ENCODE peak calls at places on chromosomes 1 and 21, in four cellular contexts. N is pancreas; S is body of pancreas; W is effector memory CD4-positive, alpha-beta T cell. E is an unnamed sample.

GRCh38 chr1:209063816-209064664 is 519.5 kb upstream of the CAMK1G start:
- DNase-seq in S (no peak), W (no peak), N (no peak), E (no peak)

GRCh38 chr1:29468501-29468900 is 232.2 kb downstream of the PTPRU start:
- DNase-seq in N (no peak), S (no peak), W (no peak), E (no peak)

GRCh38 chr1:156600733-156601121 is 552 bp downstream of the GPATCH4 start:
- DNase-seq in W (no peak), N (no peak), S (no peak), E (no peak)

GRCh38 chr1:188769936-188770335 is 1707.7 kb downstream of the BRINP3 start:
- DNase-seq in W (no peak), S (no peak), N (no peak), E (no peak)

GRCh38 chr1:94385354-94385947 is 32.7 kb upstream of the ABCD3 start:
- DNase-seq in S (peak; percentile 13), W (no peak), N (no peak), E (no peak)

GRCh38 chr1:25544243-25544764 is 898 bp downstream of the LDLRAP1 start:
- DNase-seq in W (no peak), N (peak; percentile 84), S (peak; percentile 87), E (no peak)

GRCh38 chr1:94633051-94633450 is 91.5 kb upstream of the F3 start:
- DNase-seq in W (no peak), N (no peak), S (no peak), E (no peak)

GRCh38 chr21:20721151-20721550 is 277.1 kb upstream of the NCAM2 start:
- DNase-seq in N (no peak), W (no peak), S (no peak), E (no peak)

GRCh38 chr1:204591473-204592090 is 75.4 kb downstream of the MDM4 start:
- DNase-seq in S (no peak), W (no peak), N (no peak), E (no peak)

GRCh38 chr1:247482747-247483146 is 24.8 kb upstream of the OR2B11 start:
- DNase-seq in S (no peak), W (no peak), N (no peak), E (no peak)

GRCh38 chr21:26900980-26901379 is 55.8 kb upstream of the ADAMTS1 start:
- DNase-seq in S (peak; percentile 44), W (no peak), N (peak; percentile 12), E (no peak)

GRCh38 chr1:34049477-34049876 is 115.6 kb downstream of the CSMD2 start:
- DNase-seq in W (no peak), N (no peak), S (no peak), E (no peak)

GRCh38 chr1:201737350-201738060 is 91.5 kb upstream of the IPO9 start:
- DNase-seq in W (no peak), S (no peak), N (no peak), E (no peak)

GRCh38 chr1:87120779-87121178 is 206.3 kb downstream of the HS2ST1 start:
- DNase-seq in S (no peak), N (no peak), W (no peak), E (no peak)

GRCh38 chr1:24714859-24715520 is 30.3 kb upstream of the CLIC4 start:
- DNase-seq in N (no peak), W (no peak), S (no peak), E (no peak)

GRCh38 chr1:202661136-202661845 is 49.0 kb downstream of the SYT2 start:
- DNase-seq in W (no peak), S (peak; percentile 9), N (no peak), E (no peak)

GRCh38 chr1:45009296-45009865 is 1.7 kb downstream of the HECTD3 start:
- DNase-seq in W (no peak), S (no peak), N (no peak), E (no peak)

GRCh38 chr1:15837931-15838330 is 9.6 kb upstream of the SPEN start:
- DNase-seq in S (no peak), N (no peak), W (no peak), E (no peak)

GRCh38 chr1:1084372-1085170 is 10.5 kb upstream of the RNF223 start:
- DNase-seq in S (no peak), N (no peak), W (no peak), E (peak; percentile 74)

GRCh38 chr1:216330262-216330661 is 93.0 kb downstream of the USH2A start:
- DNase-seq in N (no peak), W (no peak), S (no peak), E (no peak)

GRCh38 chr1:4172659-4173599 is 272.9 kb upstream of the C1orf174 start:
- DNase-seq in N (no peak), S (peak; percentile 15), W (no peak), E (no peak)

GRCh38 chr1:92016720-92017316 is 13.0 kb upstream of the EPHX4 start:
- DNase-seq in S (no peak), N (no peak), W (no peak), E (no peak)

GRCh38 chr1:92013923-92014322 is 15.9 kb upstream of the EPHX4 start:
- DNase-seq in W (no peak), S (no peak), N (no peak), E (no peak)

GRCh38 chr1:92017656-92018055 is 12.1 kb upstream of the EPHX4 start:
- DNase-seq in N (no peak), W (no peak), S (no peak), E (no peak)
- H3K9me3 ChIP-seq in N (no peaks in the 10 kb centered on the region), W (no peaks in the 10 kb centered on the region), S (no peaks in the 10 kb centered on the region), E (no peaks in the 10 kb centered on the region)

GRCh38 chr1:183914283-183914682 is 109.4 kb downstream of the RGL1 start:
- DNase-seq in W (no peak), N (no peak), S (no peak), E (no peak)
- H3K27ac ChIP-seq in W (no peak overlapping the region), N (no peak overlapping the region), S (no peak overlapping the region), E (no peak overlapping the region)

GRCh38 chr1:143691400-143691891 is 280.3 kb downstream of the FAM72C start:
- DNase-seq in N (no peak), W (no peak), S (no peak), E (no peak)
- H3K9me3 ChIP-seq in N (no peaks in the 10 kb centered on the region), W (no peaks in the 10 kb centered on the region), S (no peaks in the 10 kb centered on the region), E (no peaks in the 10 kb centered on the region)

DNA sequence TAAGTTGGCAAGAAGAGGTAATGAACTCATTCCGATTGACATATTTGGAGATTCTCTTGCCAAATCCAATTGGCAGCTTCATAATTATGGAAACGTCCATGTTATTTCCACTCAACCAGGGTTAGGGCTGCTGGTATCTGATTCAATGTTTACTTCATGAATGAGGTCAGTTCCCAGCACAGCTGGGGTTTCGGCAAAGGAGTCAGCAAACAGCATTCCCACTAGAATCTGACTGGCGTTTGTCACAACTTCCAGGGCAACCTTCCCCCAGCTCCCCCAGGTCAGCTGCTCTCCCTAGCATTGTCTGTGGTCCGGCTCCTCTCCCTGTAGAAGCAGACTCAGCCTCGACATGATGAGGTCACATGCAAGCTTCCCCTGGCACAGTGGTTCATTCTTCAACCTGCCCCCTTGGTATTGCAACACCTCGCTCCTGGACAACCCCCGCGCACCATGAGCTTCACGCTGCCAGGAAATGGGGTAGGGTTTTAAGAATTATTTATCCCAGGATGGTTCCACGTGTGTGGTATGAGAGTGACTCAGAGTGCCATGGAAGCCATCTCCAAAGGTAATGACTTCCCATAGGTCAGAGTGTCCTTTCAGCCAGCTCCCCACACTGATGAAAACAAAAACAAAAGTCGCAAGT is 100.7 kb upstream of the SLC25A33 start:
- DNase-seq in W (no peak), S (peak; percentile 83), N (peak; percentile 86), E (peak; percentile 87)
- H3K27ac ChIP-seq in W (no peak overlapping the region), S (peak overlapping the region; percentile 98), N (peak overlapping the region; percentile 94), E (no peak overlapping the region)

E was measured in kidney.